ENCODE peak calls at places on chromosomes 1 and 21, in five cellular contexts. One of them, this sample, is unnamed.
A peak's percentile ranks its signal among the peaks of the same experiment; 100 is the strongest.

GRCh38 chr1:57017201-57017600 is 51.4 kb upstream of the C8B start:
- DNase-seq in IMR-90: peak; percentile 16
- DNase-seq in uterus: no peak
- DNase-seq in sigmoid colon: no peak
- DNase-seq in body of pancreas: no peak
- DNase-seq in this sample: no peak

GRCh38 chr1:8047112-8047511 is 21.0 kb upstream of the ERRFI1 start:
- DNase-seq in body of pancreas: no peak
- DNase-seq in sigmoid colon: no peak
- DNase-seq in uterus: no peak
- DNase-seq in IMR-90: peak; percentile 61
- DNase-seq in this sample: no peak

GRCh38 chr1:53134961-53135734 is 7.3 kb downstream of the SLC1A7 start:
- DNase-seq in body of pancreas: peak; percentile 37
- DNase-seq in uterus: peak; percentile 10
- DNase-seq in sigmoid colon: peak; percentile 85
- DNase-seq in IMR-90: peak; percentile 89
- DNase-seq in this sample: no peak

GRCh38 chr1:164575356-164575755 is 16.4 kb downstream of the PBX1 start:
- DNase-seq in uterus: no peak
- DNase-seq in body of pancreas: no peak
- DNase-seq in sigmoid colon: no peak
- DNase-seq in IMR-90: no peak
- DNase-seq in this sample: no peak

GRCh38 chr1:53574621-53575020 is 115.4 kb downstream of the DMRTB1 start:
- DNase-seq in sigmoid colon: peak; percentile 22
- DNase-seq in body of pancreas: no peak
- DNase-seq in IMR-90: no peak
- DNase-seq in uterus: no peak
- DNase-seq in this sample: no peak

GRCh38 chr1:76336951-76337371 is 262.4 kb downstream of the ST6GALNAC3 start:
- DNase-seq in uterus: no peak
- DNase-seq in body of pancreas: peak; percentile 53
- DNase-seq in sigmoid colon: peak; percentile 67
- DNase-seq in IMR-90: peak; percentile 84
- DNase-seq in this sample: no peak

GRCh38 chr1:51750218-51750617 is 128.3 kb downstream of the NRDC start:
- DNase-seq in sigmoid colon: no peak
- DNase-seq in IMR-90: peak; percentile 50
- DNase-seq in uterus: no peak
- DNase-seq in body of pancreas: no peak
- DNase-seq in this sample: no peak

GRCh38 chr1:26721669-26722355 is 26.0 kb downstream of the ARID1A start:
- DNase-seq in sigmoid colon: no peak
- DNase-seq in IMR-90: no peak
- DNase-seq in body of pancreas: no peak
- DNase-seq in uterus: no peak
- DNase-seq in this sample: no peak

GRCh38 chr1:29236993-29237905 is 927 bp downstream of the PTPRU start:
- DNase-seq in sigmoid colon: peak; percentile 80
- DNase-seq in uterus: peak; percentile 57
- DNase-seq in IMR-90: peak; percentile 45
- DNase-seq in body of pancreas: peak; percentile 67
- DNase-seq in this sample: no peak

GRCh38 chr1:23879809-23880208 is 11.7 kb upstream of the FUCA1 start:
- DNase-seq in IMR-90: no peak
- DNase-seq in uterus: no peak
- DNase-seq in body of pancreas: no peak
- DNase-seq in sigmoid colon: no peak
- DNase-seq in this sample: no peak

GRCh38 chr1:230176871-230177411 is 109.9 kb downstream of the GALNT2 start:
- DNase-seq in IMR-90: peak; percentile 41
- DNase-seq in body of pancreas: peak; percentile 87
- DNase-seq in sigmoid colon: peak; percentile 92
- DNase-seq in uterus: peak; percentile 72
- DNase-seq in this sample: no peak

GRCh38 chr1:230548997-230549396 is 93.3 kb upstream of the COG2 start:
- DNase-seq in IMR-90: no peak
- DNase-seq in body of pancreas: peak; percentile 46
- DNase-seq in sigmoid colon: no peak
- DNase-seq in uterus: no peak
- DNase-seq in this sample: no peak

GRCh38 chr1:25795955-25796806 is 3.8 kb upstream of the SELENON start:
- DNase-seq in body of pancreas: peak; percentile 86
- DNase-seq in sigmoid colon: no peak
- DNase-seq in uterus: no peak
- DNase-seq in IMR-90: no peak
- DNase-seq in this sample: no peak

GRCh38 chr1:108109295-108109973 is 90.7 kb downstream of the SLC25A24 start:
- DNase-seq in uterus: no peak
- DNase-seq in body of pancreas: no peak
- DNase-seq in sigmoid colon: no peak
- DNase-seq in IMR-90: no peak
- DNase-seq in this sample: no peak

GRCh38 chr1:248013229-248013710 is at the start of gene OR2L5:
- DNase-seq in IMR-90: no peak
- DNase-seq in sigmoid colon: no peak
- DNase-seq in body of pancreas: no peak
- DNase-seq in uterus: no peak
- DNase-seq in this sample: no peak

GRCh38 chr1:204335085-204335484 is 24.6 kb downstream of the PLEKHA6 start:
- DNase-seq in IMR-90: no peak
- DNase-seq in uterus: no peak
- DNase-seq in sigmoid colon: no peak
- DNase-seq in body of pancreas: no peak
- DNase-seq in this sample: no peak

GRCh38 chr1:234208351-234208750 is 164.9 kb upstream of the COA6 start:
- DNase-seq in uterus: no peak
- DNase-seq in body of pancreas: no peak
- DNase-seq in IMR-90: no peak
- DNase-seq in sigmoid colon: no peak
- DNase-seq in this sample: peak; percentile 64

GRCh38 chr1:234212764-234213406 is 160.4 kb upstream of the COA6 start:
- DNase-seq in IMR-90: peak; percentile 26
- DNase-seq in sigmoid colon: no peak
- DNase-seq in uterus: no peak
- DNase-seq in body of pancreas: peak; percentile 66
- DNase-seq in this sample: peak; percentile 72

GRCh38 chr1:234205966-234206365 is 167.3 kb upstream of the COA6 start:
- DNase-seq in body of pancreas: no peak
- DNase-seq in uterus: no peak
- DNase-seq in sigmoid colon: no peak
- DNase-seq in IMR-90: no peak
- DNase-seq in this sample: no peak

GRCh38 chr1:234206651-234207284 is 166.5 kb upstream of the COA6 start:
- DNase-seq in IMR-90: peak; percentile 67
- DNase-seq in sigmoid colon: no peak
- DNase-seq in body of pancreas: no peak
- DNase-seq in uterus: no peak
- DNase-seq in this sample: peak; percentile 90

DNA sequence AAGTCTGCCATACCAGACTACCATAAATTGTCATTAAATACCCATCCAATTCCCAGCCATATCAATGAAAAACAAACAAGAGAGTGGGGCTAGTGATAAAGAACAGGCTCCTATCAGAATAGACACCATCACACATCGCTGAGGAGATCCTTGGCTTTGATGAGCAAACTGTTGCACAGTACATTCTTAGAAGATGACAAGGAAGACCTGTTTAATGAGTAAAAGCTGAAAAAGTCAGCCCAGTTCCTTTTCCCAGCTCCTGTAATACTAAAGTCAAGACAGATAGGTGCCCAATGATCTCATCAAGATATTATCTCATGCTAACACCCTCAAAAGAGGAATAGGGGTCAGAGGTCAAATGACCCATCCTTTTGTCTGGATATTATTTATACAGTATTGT is 164.5 kb upstream of the COA6 start:
- DNase-seq in sigmoid colon: no peak
- DNase-seq in IMR-90: peak; percentile 34
- DNase-seq in uterus: no peak
- DNase-seq in body of pancreas: no peak
- DNase-seq in this sample: peak; percentile 12
- H3K27ac ChIP-seq in sigmoid colon: no peak overlapping the region
- H3K27ac ChIP-seq in IMR-90: no peak overlapping the region
- H3K27ac ChIP-seq in uterus: no peak overlapping the region
- H3K27ac ChIP-seq in body of pancreas: no peak overlapping the region
- H3K27ac ChIP-seq in this sample: no peak overlapping the region

DNA sequence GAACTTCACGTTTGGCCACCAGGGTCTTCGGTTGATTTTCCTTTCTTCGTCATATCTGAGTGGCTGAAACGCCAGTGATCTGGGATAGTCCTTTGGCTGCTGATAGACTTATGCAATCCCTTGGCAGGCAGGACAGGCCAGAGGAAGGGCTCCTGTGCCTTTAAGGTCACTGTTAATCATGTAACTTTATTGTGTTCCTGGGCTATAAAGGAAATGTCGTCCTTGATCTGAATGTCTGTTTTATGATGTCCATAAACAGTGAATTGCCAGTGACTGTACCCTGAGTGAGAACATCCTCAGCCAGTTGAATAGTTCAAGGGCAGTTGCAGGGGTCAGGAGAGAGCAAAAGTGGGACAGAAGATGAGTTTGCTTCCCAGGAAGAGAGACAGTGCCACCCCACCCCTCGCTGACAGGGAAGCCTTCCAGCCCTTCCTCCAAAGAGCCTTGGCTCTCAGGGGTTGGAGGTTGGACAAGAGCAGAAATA is 68.0 kb downstream of the PDE9A start:
- DNase-seq in body of pancreas: no peak
- DNase-seq in IMR-90: no peak
- DNase-seq in sigmoid colon: peak; percentile 85
- DNase-seq in uterus: peak; percentile 67
- DNase-seq in this sample: no peak
- TF ChIP-seq POLR2A in body of pancreas: no peak
- TF ChIP-seq POLR2A in IMR-90: no peak
- TF ChIP-seq POLR2A in sigmoid colon: no peak
- TF ChIP-seq POLR2A in uterus: no peak
- TF ChIP-seq POLR2A in this sample: no peak

GRCh38 chr1:153643825-153644224 is 10.0 kb downstream of the CHTOP start:
- DNase-seq in sigmoid colon: no peak
- DNase-seq in uterus: no peak
- DNase-seq in body of pancreas: no peak
- DNase-seq in IMR-90: no peak
- DNase-seq in this sample: no peak

GRCh38 chr1:153647375-153647714 is 11.2 kb upstream of the SNAPIN start:
- DNase-seq in uterus: no peak
- DNase-seq in sigmoid colon: no peak
- DNase-seq in IMR-90: no peak
- DNase-seq in body of pancreas: no peak
- DNase-seq in this sample: no peak

GRCh38 chr1:153649137-153649866 is 9.2 kb upstream of the SNAPIN start:
- DNase-seq in uterus: no peak
- DNase-seq in sigmoid colon: no peak
- DNase-seq in IMR-90: no peak
- DNase-seq in body of pancreas: peak; percentile 68
- DNase-seq in this sample: no peak

GRCh38 chr1:153648000-153648643 is 10.4 kb upstream of the SNAPIN start:
- DNase-seq in uterus: no peak
- DNase-seq in sigmoid colon: no peak
- DNase-seq in IMR-90: no peak
- DNase-seq in body of pancreas: no peak
- DNase-seq in this sample: no peak

DNA sequence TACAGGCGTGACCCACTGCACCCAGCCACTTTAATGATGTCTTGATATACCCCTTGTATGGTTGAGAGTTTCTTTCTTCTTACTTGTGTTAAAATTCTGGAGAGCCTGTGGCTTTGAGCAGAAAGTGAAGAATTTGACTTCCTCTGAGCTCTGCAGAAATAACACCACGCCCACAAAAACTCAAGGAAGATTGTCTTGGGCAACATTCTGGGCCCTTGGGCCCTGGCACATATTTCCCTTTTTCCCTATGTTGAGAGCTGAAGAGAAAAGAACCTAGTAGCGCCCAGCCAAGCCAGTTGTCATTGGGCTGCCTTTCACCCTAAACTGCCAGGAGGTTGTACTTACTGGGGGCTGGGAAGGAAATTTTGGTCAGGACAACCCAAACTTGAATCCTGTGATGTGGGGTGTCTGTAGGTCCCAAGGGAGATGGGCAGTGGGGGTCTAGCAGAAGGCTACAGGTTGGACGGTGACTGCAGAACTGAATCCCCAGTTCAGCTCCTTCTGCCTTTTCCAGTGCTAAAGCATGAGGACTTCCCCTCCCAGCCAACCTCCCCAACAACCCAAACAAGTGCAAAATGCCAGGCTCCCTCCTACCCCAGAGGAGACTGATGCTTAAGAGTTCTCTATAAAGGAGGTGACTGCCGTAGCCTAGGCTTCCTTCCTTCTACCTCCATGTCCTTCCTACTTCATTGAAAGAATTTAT is 11.7 kb upstream of the SNAPIN start:
- DNase-seq in IMR-90: no peak
- DNase-seq in body of pancreas: no peak
- DNase-seq in uterus: no peak
- DNase-seq in sigmoid colon: no peak
- DNase-seq in this sample: no peak
- H3K27ac ChIP-seq in IMR-90: no peak overlapping the region
- H3K27ac ChIP-seq in body of pancreas: no peak overlapping the region
- H3K27ac ChIP-seq in uterus: no peak overlapping the region
- H3K27ac ChIP-seq in sigmoid colon: no peak overlapping the region
- H3K27ac ChIP-seq in this sample: no peak overlapping the region

GRCh38 chr1:228081578-228082259 is 789 bp upstream of the ARF1 start:
- DNase-seq in sigmoid colon: no peak
- DNase-seq in body of pancreas: peak; percentile 33
- DNase-seq in uterus: no peak
- DNase-seq in IMR-90: no peak
- DNase-seq in this sample: no peak

GRCh38 chr1:228081144-228081543 is 1.4 kb upstream of the ARF1 start:
- DNase-seq in IMR-90: no peak
- DNase-seq in uterus: no peak
- DNase-seq in body of pancreas: peak; percentile 5
- DNase-seq in sigmoid colon: peak; percentile 64
- DNase-seq in this sample: no peak

GRCh38 chr1:228082975-228083870 is 715 bp downstream of the ARF1 start:
- DNase-seq in uterus: peak; percentile 56
- DNase-seq in body of pancreas: peak; percentile 65
- DNase-seq in IMR-90: peak; percentile 29
- DNase-seq in sigmoid colon: peak; percentile 87
- DNase-seq in this sample: no peak

GRCh38 chr1:228083871-228084278 is 1.4 kb downstream of the ARF1 start:
- DNase-seq in body of pancreas: no peak
- DNase-seq in uterus: no peak
- DNase-seq in sigmoid colon: no peak
- DNase-seq in IMR-90: peak; percentile 22
- DNase-seq in this sample: no peak

DNA sequence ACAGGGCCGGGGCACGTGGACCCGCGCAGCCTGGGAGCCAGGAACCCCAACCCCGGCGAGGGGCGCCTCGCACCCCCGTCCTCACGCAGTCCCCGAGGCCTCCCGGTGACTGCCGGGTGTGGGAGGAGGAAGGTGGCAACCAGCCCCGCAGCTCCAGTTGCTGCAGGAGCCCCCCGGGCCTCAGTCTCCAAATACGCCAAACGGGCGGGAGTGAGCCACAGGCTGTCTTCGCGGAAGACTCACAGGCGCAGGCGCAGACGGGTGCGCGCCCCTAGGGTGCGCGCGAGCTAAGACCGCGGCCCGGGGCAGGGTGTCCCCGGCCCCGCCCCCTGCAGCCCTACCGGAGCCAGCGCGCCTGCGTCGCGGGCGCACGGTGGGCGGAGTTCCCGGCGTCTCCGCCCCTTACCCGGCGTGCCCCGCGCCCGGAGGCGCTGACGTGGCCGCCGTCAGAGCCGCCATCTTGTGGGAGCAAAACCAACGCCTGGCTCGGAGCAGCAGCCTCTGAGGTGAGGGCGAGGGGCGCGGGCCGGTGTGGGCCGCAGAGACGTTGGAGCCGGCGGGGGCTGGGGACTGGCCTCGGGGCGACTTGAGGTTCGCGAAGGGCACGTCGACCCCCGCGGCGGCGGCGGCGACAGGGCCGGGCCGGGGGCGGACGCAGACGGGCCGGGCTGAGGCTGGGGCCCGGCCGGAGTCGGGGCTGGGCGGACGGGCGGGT is at the start of gene ARF1:
- DNase-seq in body of pancreas: peak; percentile 95
- DNase-seq in sigmoid colon: peak; percentile 96
- DNase-seq in uterus: peak; percentile 88
- DNase-seq in IMR-90: peak; percentile 92
- DNase-seq in this sample: peak; percentile 95
- TF ChIP-seq POLR2A in body of pancreas: peak; percentile 75
- TF ChIP-seq POLR2A in sigmoid colon: peak; percentile 46
- TF ChIP-seq POLR2A in uterus: peak; percentile 97
- TF ChIP-seq POLR2A in IMR-90: peak; percentile 97
- TF ChIP-seq POLR2A in this sample: peak; percentile 84